ENCODE peak calls at places on chromosomes 2 and 18, in seven cellular contexts. F, S, A, E, C, K and Z are unnamed samples.

GRCh38 chr2:240229603-240230423 is 89.4 kb upstream of the OTOS start:
- DNase-seq in A (peak), F (no peak), S (no peak), K (no peak), E (no peak), C (no peak), Z (peak)

GRCh38 chr2:144459937-144460336 is 60.0 kb downstream of the ZEB2 start:
- DNase-seq in F (no peak), S (peak), E (no peak), A (peak), K (no peak), C (no peak), Z (peak)

GRCh38 chr18:57575542-57575941 is 11.0 kb downstream of the FECH start:
- DNase-seq in A (no peak), F (no peak), S (no peak), E (no peak), C (no peak), K (no peak), Z (no peak)

GRCh38 chr18:30971338-30971956 is 71.1 kb downstream of the DSC3 start:
- DNase-seq in E (no peak), K (no peak), A (peak), C (no peak), S (peak), F (no peak), Z (no peak)

GRCh38 chr2:181781082-181781786 is 100.9 kb upstream of the NEUROD1 start:
- DNase-seq in C (no peak), K (no peak), S (no peak), A (no peak), E (no peak), F (no peak), Z (no peak)

GRCh38 chr2:60297296-60298010 is 256.0 kb downstream of the BCL11A start:
- DNase-seq in C (peak), E (no peak), A (no peak), F (no peak), S (no peak), K (no peak), Z (no peak)

GRCh38 chr18:40917096-40917495 is 1037.9 kb upstream of the PIK3C3 start:
- DNase-seq in F (no peak), A (peak), C (no peak), E (no peak), S (peak), K (no peak), Z (no peak)

GRCh38 chr2:238281826-238282480 is 6.5 kb downstream of the PER2 start:
- DNase-seq in E (no peak), A (no peak), C (no peak), K (no peak), S (no peak), F (no peak), Z (peak)

GRCh38 chr18:24321071-24321470 is 76.6 kb downstream of the OSBPL1A start:
- DNase-seq in A (peak), S (no peak), E (no peak), F (no peak), K (no peak), C (no peak), Z (no peak)

GRCh38 chr18:38751211-38751610 is 1185.6 kb upstream of the CELF4 start:
- DNase-seq in C (no peak), E (no peak), F (no peak), K (no peak), A (no peak), S (no peak), Z (no peak)

GRCh38 chr2:10911291-10912075 is at the start of gene KCNF1:
- DNase-seq in K (peak), A (peak), E (no peak), F (peak), S (peak), C (peak), Z (no peak)

GRCh38 chr2:164910091-164910899 is 45.0 kb downstream of the SLC38A11 start:
- DNase-seq in F (no peak), K (no peak), E (peak), S (peak), A (peak), C (peak), Z (no peak)

GRCh38 chr2:179238027-179238426 is 26.6 kb downstream of the SESTD1 start:
- DNase-seq in E (no peak), A (no peak), K (no peak), C (no peak), S (no peak), F (no peak), Z (no peak)

GRCh38 chr2:196568506-196568905 is 71.0 kb upstream of the CCDC150 start:
- DNase-seq in K (no peak), E (no peak), C (no peak), S (no peak), A (no peak), F (no peak), Z (no peak)

GRCh38 chr2:9416962-9417316 is 6.4 kb downstream of the ITGB1BP1 start:
- DNase-seq in S (no peak), C (no peak), E (no peak), F (no peak), A (no peak), K (no peak), Z (no peak)
- TF ChIP-seq CTCF in S (no peak), C (no peak), E (no peak), F (no peak), A (no peak), K (no peak), Z (no peak)

GRCh38 chr2:168402531-168402930 is 53.5 kb upstream of the CERS6 start:
- DNase-seq in E (no peak), A (no peak), S (no peak), K (no peak), F (no peak), C (no peak), Z (no peak)

GRCh38 chr2:168403736-168404135 is 52.3 kb upstream of the CERS6 start:
- DNase-seq in S (no peak), A (no peak), K (no peak), C (no peak), F (no peak), E (no peak), Z (no peak)

GRCh38 chr2:168404764-168405163 is 51.3 kb upstream of the CERS6 start:
- DNase-seq in A (no peak), C (peak), S (no peak), F (no peak), E (no peak), K (no peak), Z (no peak)

GRCh38 chr2:168401048-168401556 is 55.0 kb upstream of the CERS6 start:
- DNase-seq in A (no peak), S (no peak), E (no peak), K (no peak), F (no peak), C (no peak), Z (no peak)

GRCh38 chr2:168401771-168402170 is 54.3 kb upstream of the CERS6 start:
- DNase-seq in F (no peak), A (no peak), C (no peak), E (no peak), S (no peak), K (no peak), Z (no peak)
- TF ChIP-seq CTCF in F (no peak), A (no peak), C (no peak), E (no peak), S (no peak), K (no peak), Z (no peak)

GRCh38 chr2:136214801-136215200 is 96.9 kb upstream of the CXCR4 start:
- DNase-seq in K (no peak), F (no peak), E (no peak), S (no peak), C (no peak), A (no peak), Z (peak)

GRCh38 chr2:136214284-136214683 is 96.3 kb upstream of the CXCR4 start:
- DNase-seq in A (no peak), F (no peak), E (no peak), K (no peak), S (no peak), C (peak), Z (peak)

GRCh38 chr2:136213836-136214235 is 95.9 kb upstream of the CXCR4 start:
- DNase-seq in C (no peak), A (no peak), S (no peak), F (no peak), K (no peak), E (no peak), Z (no peak)

GRCh38 chr2:136216073-136216472 is 98.1 kb upstream of the CXCR4 start:
- DNase-seq in C (no peak), A (no peak), K (no peak), F (no peak), S (no peak), E (no peak), Z (no peak)

DNA sequence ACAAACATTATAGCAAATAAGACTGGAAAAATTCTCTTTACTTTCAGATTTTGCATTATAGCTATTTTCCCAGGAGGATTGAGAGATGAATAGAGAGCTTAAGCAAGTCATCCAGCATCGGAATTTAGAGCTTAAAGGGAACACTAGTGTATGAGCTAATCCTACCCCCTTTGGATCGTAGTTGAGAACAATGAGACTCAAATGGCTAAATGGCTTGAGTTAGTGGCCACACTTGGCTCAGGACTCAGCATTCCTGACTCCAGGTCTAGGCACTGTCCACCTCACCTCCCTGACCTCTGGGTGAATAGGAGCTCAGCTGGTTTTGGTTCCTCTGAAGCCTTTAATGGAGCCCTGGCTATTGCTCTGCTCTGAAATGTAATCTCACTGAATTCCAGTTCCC is 97.5 kb upstream of the CXCR4 start:
- DNase-seq in C (no peak), E (no peak), S (no peak), A (no peak), F (no peak), K (no peak), Z (no peak)
- TF ChIP-seq CTCF in C (no peak), E (no peak), S (no peak), A (no peak), F (no peak), K (no peak), Z (no peak)

GRCh38 chr2:12173943-12174340 is 427.5 kb downstream of the LPIN1 start:
- DNase-seq in S (no peak), A (peak), C (no peak), F (no peak), E (no peak), K (no peak), Z (no peak)
- TF ChIP-seq CTCF in S (no peak), A (no peak), C (no peak), F (no peak), E (no peak), K (no peak), Z (no peak)

DNA sequence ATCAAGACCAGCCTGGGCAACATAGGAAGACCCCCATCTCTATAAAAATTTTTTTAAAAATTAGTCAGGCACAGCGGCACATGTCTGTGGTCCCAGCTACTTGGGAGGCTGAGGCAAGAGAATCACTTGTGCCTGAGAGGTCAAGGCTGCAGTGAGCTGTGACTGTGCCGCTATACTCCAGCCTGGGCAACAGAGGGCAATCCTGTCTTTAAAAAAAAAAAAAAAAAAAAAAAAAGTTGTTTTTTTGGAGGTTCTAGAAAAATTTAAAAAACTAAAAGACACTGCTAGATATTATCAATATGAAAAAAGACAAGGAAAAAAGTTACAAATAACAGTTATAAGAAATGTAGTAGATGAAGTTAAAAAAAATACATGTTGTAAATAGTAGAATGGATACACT is 56.1 kb upstream of the C2orf15 start:
- DNase-seq in C (peak), K (no peak), A (peak), E (no peak), S (no peak), F (no peak), Z (no peak)
- TF ChIP-seq CTCF in C (peak), K (peak), A (peak), E (peak), S (peak), F (peak), Z (peak)